ENCODE peak calls at places on chromosome 10, in five cellular contexts. J, X, L, I and M are unnamed samples.
A peak's percentile ranks its signal among the peaks of the same experiment; 100 is the strongest.

GRCh38 chr10:73585223-73585784 is 5.8 kb downstream of the USP54 start:
- DNase-seq in J (no peak), X (no peak), L (no peak), I (no peak), M (no peak)

GRCh38 chr10:97759981-97760345 is 11.8 kb downstream of the SFRP5 start:
- DNase-seq in J (no peak), X (no peak), L (no peak), I (no peak), M (no peak)

GRCh38 chr10:52170776-52171175 is 143.3 kb upstream of the DKK1 start:
- DNase-seq in J (peak; percentile 88), X (no peak), L (no peak), I (no peak), M (no peak)

GRCh38 chr10:31099664-31100063 is 68.0 kb upstream of the ZNF438 start:
- DNase-seq in J (no peak), X (peak; percentile 46), L (peak; percentile 68), I (no peak), M (no peak)

GRCh38 chr10:129525408-129525807 is 58.4 kb downstream of the MGMT start:
- DNase-seq in J (no peak), X (no peak), L (no peak), I (no peak), M (no peak)

GRCh38 chr10:114987995-114988394 is 50.0 kb downstream of the TRUB1 start:
- DNase-seq in J (no peak), X (no peak), L (no peak), I (no peak), M (no peak)

GRCh38 chr10:112332509-112333228 is 41.2 kb upstream of the ACSL5 start:
- DNase-seq in J (no peak), X (peak; percentile 68), L (peak; percentile 35), I (no peak), M (no peak)

GRCh38 chr10:43980715-43981114 is 332.0 kb upstream of the ZNF32 start:
- DNase-seq in J (no peak), X (no peak), L (no peak), I (no peak), M (no peak)

GRCh38 chr10:78802866-78803265 is 265.9 kb upstream of the ZMIZ1 start:
- DNase-seq in J (no peak), X (no peak), L (peak; percentile 17), I (no peak), M (no peak)

GRCh38 chr10:6072215-6072941 is 10.2 kb upstream of the IL2RA start:
- DNase-seq in J (no peak), X (no peak), L (no peak), I (no peak), M (no peak)

GRCh38 chr10:3095373-3096139 is 28.2 kb downstream of the PFKP start:
- DNase-seq in J (no peak), X (no peak), L (peak; percentile 35), I (no peak), M (no peak)
- TF ChIP-seq POLR2AphosphoS5 in J (no peak), X (peak; percentile 93), L (peak; percentile 80), I (no peak), M (peak; percentile 99)

DNA sequence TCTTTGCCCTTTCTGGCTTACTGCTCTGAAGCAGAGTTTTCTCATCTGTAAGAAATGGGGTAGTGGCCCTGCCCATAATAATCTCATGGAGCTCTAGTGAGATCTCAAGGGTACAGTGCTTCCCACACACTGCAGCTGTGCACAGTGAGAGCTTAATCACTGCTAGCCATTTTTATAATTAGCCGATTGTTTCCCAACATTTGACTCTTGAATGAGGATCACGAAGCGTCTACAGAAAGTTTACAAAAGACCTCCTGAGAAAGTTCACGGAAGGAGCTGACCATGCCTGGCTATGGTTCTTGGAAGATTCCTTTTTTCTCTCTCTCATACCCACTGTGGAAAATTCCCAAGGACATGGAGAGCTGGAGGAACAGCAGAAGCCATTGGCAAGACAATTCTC is 70.4 kb downstream of the FAM171A1 start:
- DNase-seq in J (no peak), X (no peak), L (no peak), I (no peak), M (no peak)
- H3K27me3 ChIP-seq in J (no peaks in the 10 kb centered on the region), X (no peaks in the 10 kb centered on the region), L (no peaks in the 10 kb centered on the region), I (no peaks in the 10 kb centered on the region), M (no peaks in the 10 kb centered on the region)

DNA sequence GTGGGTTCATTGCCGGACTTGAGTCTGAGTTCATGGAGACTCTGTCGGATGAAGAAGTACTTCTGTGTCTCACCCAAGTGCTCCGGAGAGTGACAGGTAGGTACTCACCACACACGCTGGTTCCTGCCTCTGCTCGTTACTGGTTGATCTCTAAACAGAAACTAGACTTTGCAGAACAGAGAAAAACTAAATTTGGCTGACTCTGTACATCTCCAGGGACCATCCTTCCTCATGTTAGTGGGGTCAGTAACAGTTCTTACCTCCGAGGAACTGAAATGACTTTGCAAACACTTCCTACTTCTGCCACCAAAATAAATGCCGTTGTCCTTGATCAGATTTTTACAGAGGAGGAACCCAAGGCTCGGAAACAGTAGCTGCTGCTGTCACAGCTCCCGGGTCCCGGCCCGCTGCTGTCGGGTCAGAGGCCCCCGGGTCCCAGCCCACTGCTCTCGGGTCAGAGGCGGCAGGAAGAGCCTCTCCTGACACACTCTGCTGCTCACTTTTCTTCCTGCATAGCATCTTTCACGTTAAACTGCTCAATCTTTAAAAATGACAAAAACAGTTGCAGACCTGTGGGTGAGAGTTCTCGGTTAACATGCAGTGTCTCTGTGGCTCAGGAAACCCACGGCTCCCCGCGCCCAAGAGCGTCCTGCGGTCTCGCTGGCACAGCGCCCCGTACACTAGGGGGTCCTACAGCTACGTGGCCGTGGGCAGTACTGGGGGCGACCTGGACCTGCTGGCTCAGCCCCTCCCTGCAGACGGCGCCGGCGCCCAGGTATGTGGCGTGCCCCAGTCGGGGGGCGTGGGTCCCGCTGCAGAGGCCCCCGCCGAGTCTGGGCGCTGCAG is 4.8 kb upstream of the MTG1 start:
- DNase-seq in J (no peak), X (peak; percentile 25), L (peak; percentile 57), I (peak; percentile 91), M (no peak)
- TF ChIP-seq POLR2AphosphoS5 in J (no peak), X (no peak), L (no peak), I (peak; percentile 59), M (peak; percentile 25)

GRCh38 chr10:35442006-35442405 is 105.7 kb downstream of the CCNY start:
- DNase-seq in J (no peak), X (no peak), L (no peak), I (no peak), M (no peak)
- H3K27me3 ChIP-seq in J (no peaks in the 10 kb centered on the region), X (no peaks in the 10 kb centered on the region), L (no peaks in the 10 kb centered on the region), I (no peaks in the 10 kb centered on the region), M (no peaks in the 10 kb centered on the region)